ENCODE peak calls at places on chromosomes 2 and 18, in seven cellular contexts. R is NCI-H1417, S is H7, L is T-helper 17 cell, C is brain pericyte, A is GM23248, Q is progenitor cell of endocrine pancreas. F is an unnamed sample.

GRCh38 chr2:11551569-11552259 is 17.9 kb downstream of the GREB1 start:
- DNase-seq in R (no peak), L (no peak), Q (no peak), C (no peak), S (no peak), A (no peak), F (no peak)

GRCh38 chr18:22563098-22563707 is 145.5 kb upstream of the CTAGE1 start:
- DNase-seq in R (peak), A (peak), S (peak), Q (no peak), C (no peak), L (no peak), F (peak)

GRCh38 chr2:46257476-46257875 is 39.7 kb upstream of the EPAS1 start:
- DNase-seq in A (peak), S (no peak), C (peak), Q (no peak), L (no peak), R (peak), F (peak)

GRCh38 chr2:101400516-101401315 is 13.4 kb upstream of the CREG2 start:
- DNase-seq in A (no peak), R (no peak), C (no peak), L (no peak), Q (no peak), S (no peak), F (no peak)

GRCh38 chr2:110853516-110853915 is 121.1 kb downstream of the ACOXL start:
- DNase-seq in C (no peak), A (peak), L (no peak), Q (no peak), S (no peak), R (peak), F (no peak)

GRCh38 chr18:12774982-12775381 is 72.1 kb downstream of the PSMG2 start:
- DNase-seq in C (no peak), R (no peak), Q (no peak), A (no peak), S (no peak), L (no peak), F (no peak)

GRCh38 chr2:38323623-38324022 is 53.5 kb downstream of the ATL2 start:
- DNase-seq in Q (no peak), R (no peak), C (no peak), L (no peak), A (no peak), S (no peak), F (no peak)

GRCh38 chr18:71450258-71450657 is 1093.9 kb downstream of the CBLN2 start:
- DNase-seq in Q (no peak), C (no peak), A (no peak), R (peak), L (no peak), S (no peak), F (no peak)

GRCh38 chr2:218281449-218281848 is 10.9 kb downstream of the TMBIM1 start:
- DNase-seq in S (no peak), A (peak), R (no peak), Q (no peak), L (no peak), C (no peak), F (no peak)

GRCh38 chr2:75055307-75055819 is 96.9 kb downstream of the POLE4 start:
- DNase-seq in Q (no peak), R (no peak), C (no peak), A (no peak), L (no peak), S (no peak), F (no peak)

GRCh38 chr18:69574401-69574800 is 173.7 kb downstream of the DOK6 start:
- DNase-seq in Q (no peak), C (no peak), L (no peak), R (no peak), S (no peak), A (peak), F (no peak)

GRCh38 chr2:230312638-230313037 is 14.4 kb upstream of the SP140L start:
- DNase-seq in C (no peak), A (peak), S (no peak), L (no peak), Q (no peak), R (no peak), F (no peak)

GRCh38 chr2:137929504-137929886 is 34.8 kb upstream of the HNMT start:
- DNase-seq in A (peak), L (no peak), C (no peak), S (no peak), R (no peak), Q (no peak), F (no peak)

GRCh38 chr2:7899241-7899640 is 782.6 kb upstream of the ID2 start:
- DNase-seq in S (no peak), R (peak), C (no peak), L (no peak), Q (no peak), A (no peak), F (no peak)

GRCh38 chr2:122886479-122887130 is 1131.2 kb downstream of the TSN start:
- DNase-seq in C (no peak), Q (no peak), R (no peak), A (no peak), L (no peak), S (no peak), F (no peak)

GRCh38 chr2:27954771-27955384 is 64.3 kb downstream of the BABAM2 start:
- DNase-seq in R (no peak), A (peak), S (no peak), Q (no peak), C (peak), L (no peak), F (peak)

GRCh38 chr2:86333378-86333777 is 4.0 kb downstream of the REEP1 start:
- DNase-seq in C (no peak), Q (no peak), R (no peak), L (no peak), S (no peak), A (no peak), F (no peak)